ENCODE peak calls at places on chromosomes 2 and 18, in four cellular contexts. W is amniotic stem cell, Q is mucosa of descending colon, B is epithelial cell of esophagus. Y is an unnamed sample.

GRCh38 chr2:27051902-27052645 is 606 bp downstream of the AGBL5 start:
- DNase-seq in W (no peak), Q (no peak), B (no peak), Y (no peak)

GRCh38 chr18:62209046-62209445 is 22.0 kb downstream of the RELCH start:
- DNase-seq in W (no peak), Q (no peak), B (peak; percentile 20), Y (peak; percentile 31)

GRCh38 chr2:112588611-112589045 is 4.2 kb downstream of the CHCHD5 start:
- DNase-seq in W (no peak), Q (no peak), B (no peak), Y (no peak)

GRCh38 chr2:47488870-47489584 is 86.1 kb downstream of the MSH2 start:
- DNase-seq in W (peak; percentile 1), Q (no peak), B (peak; percentile 96), Y (peak; percentile 82)

GRCh38 chr18:61402761-61403160 is 69.5 kb downstream of the CDH20 start:
- DNase-seq in W (no peak), Q (no peak), B (no peak), Y (no peak)

GRCh38 chr2:28626891-28627421 is 124.7 kb upstream of the PPP1CB start:
- DNase-seq in W (no peak), Q (no peak), B (no peak), Y (no peak)

GRCh38 chr2:224584768-224585204 is 377 bp downstream of the CUL3 start:
- DNase-seq in W (no peak), Q (peak; percentile 62), B (peak; percentile 47), Y (peak; percentile 51)

GRCh38 chr18:77191241-77191751 is 58.4 kb upstream of the GALR1 start:
- DNase-seq in W (no peak), Q (no peak), B (peak; percentile 8), Y (no peak)

GRCh38 chr18:43060020-43060419 is 55.5 kb downstream of the RIT2 start:
- DNase-seq in W (no peak), Q (no peak), B (no peak), Y (no peak)

GRCh38 chr18:2551425-2551824 is 19.9 kb downstream of the METTL4 start:
- DNase-seq in W (no peak), Q (no peak), B (no peak), Y (no peak)

GRCh38 chr2:38876407-38876806 is 631 bp downstream of the MORN2 start:
- DNase-seq in W (no peak), Q (peak; percentile 4), B (no peak), Y (peak; percentile 11)

GRCh38 chr2:67842375-67842959 is 220.3 kb downstream of the C1D start:
- DNase-seq in W (no peak), Q (no peak), B (no peak), Y (no peak)

GRCh38 chr2:232901711-232902578 is 31.9 kb downstream of the SNORC start:
- DNase-seq in W (peak; percentile 75), Q (no peak), B (peak; percentile 91), Y (peak; percentile 32)

GRCh38 chr2:63875143-63875542 is 33.4 kb downstream of the UGP2 start:
- DNase-seq in W (no peak), Q (no peak), B (peak; percentile 71), Y (no peak)